ENCODE peak calls at places on chromosomes 6 and 20, in four cellular contexts. O is HS-27A; D is stimulated activated CD4-positive, alpha-beta T cell treated with anti-CD3 and anti-CD28 coated beads, Interleukin-4, amount 100 ng/mL, for 24 hours; C is AG10803. A is an unnamed sample.

GRCh38 chr6:11392778-11393507 is 144.6 kb upstream of the TMEM170B start:
- DNase-seq in C (no peak), O (no peak), D (no peak), A (peak)

GRCh38 chr6:163943647-163944395 is 529.3 kb downstream of the QKI start:
- DNase-seq in O (no peak), D (no peak), C (peak), A (no peak)

GRCh38 chr6:129507059-129507807 is 202.7 kb downstream of the ARHGAP18 start:
- DNase-seq in C (no peak), D (no peak), O (no peak), A (no peak)

GRCh38 chr6:107533415-107534059 is 43.6 kb downstream of the SOBP start:
- DNase-seq in C (no peak), O (no peak), D (no peak), A (no peak)

GRCh38 chr20:36542019-36542488 is 735 bp downstream of the MYL9 start:
- DNase-seq in D (no peak), C (peak), O (no peak), A (peak)

GRCh38 chr6:20704325-20704724 is 170.1 kb downstream of the CDKAL1 start:
- DNase-seq in O (no peak), D (no peak), C (no peak), A (no peak)

GRCh38 chr6:31652925-31653724 is 664 bp upstream of the BAG6 start:
- DNase-seq in O (no peak), C (no peak), D (peak), A (peak)

GRCh38 chr6:82863771-82864170 is 201.9 kb downstream of the UBE3D start:
- DNase-seq in D (no peak), O (no peak), C (no peak), A (no peak)

GRCh38 chr20:23537030-23537429 is 31.3 kb downstream of the CST9L start:
- DNase-seq in O (no peak), D (no peak), C (no peak), A (no peak)

GRCh38 chr6:44820366-44821158 is 433.1 kb downstream of the CDC5L start:
- DNase-seq in C (no peak), D (no peak), O (no peak), A (no peak)

GRCh38 chr6:20092071-20092566 is 120.2 kb downstream of the MBOAT1 start:
- DNase-seq in C (peak), D (no peak), O (peak), A (peak)